ENCODE peak calls at places on chromosomes 2 and 18, in ten cellular contexts. F is breast epithelium, M is prostate gland, P is sigmoid colon, C is suprapubic skin, K is stomach, W is HCT116, G is HL-60, Z is SK-N-SH, D is GM23338. V is an unnamed sample.

GRCh38 chr2:224650815-224651439 is 65.2 kb downstream of the CCDC195 start:
- DNase-seq in C (no peak), Z (peak; percentile 72), G (peak; percentile 29), P (no peak), D (peak; percentile 91), K (no peak), F (no peak), M (peak; percentile 28), W (peak; percentile 53), V (no peak)

GRCh38 chr18:11587846-11588245 is 21.6 kb upstream of the SLC35G4 start:
- DNase-seq in C (no peak), M (no peak), P (no peak), K (no peak), Z (no peak), G (no peak), D (no peak), F (no peak), W (no peak), V (no peak)

GRCh38 chr2:67997528-67998267 is 65.1 kb downstream of the C1D start:
- DNase-seq in G (no peak), F (no peak), D (no peak), M (no peak), Z (no peak), K (no peak), W (no peak), C (no peak), P (no peak), V (no peak)

GRCh38 chr18:62325806-62326645 is 916 bp downstream of the TNFRSF11A start:
- DNase-seq in G (peak; percentile 34), M (peak; percentile 9), C (no peak), D (peak; percentile 59), Z (peak; percentile 69), W (no peak), K (no peak), F (no peak), P (no peak), V (peak; percentile 34)

GRCh38 chr2:3642521-3643215 is 15.3 kb upstream of the ALLC start:
- DNase-seq in G (no peak), P (peak; percentile 39), D (no peak), Z (no peak), W (no peak), M (no peak), F (peak; percentile 43), C (no peak), K (peak; percentile 13), V (no peak)

GRCh38 chr2:96839288-96839874 is 4.4 kb downstream of the ANKRD23 start:
- DNase-seq in P (no peak), Z (no peak), G (peak; percentile 89), D (peak; percentile 80), K (peak; percentile 82), C (no peak), F (no peak), W (no peak), M (no peak), V (peak; percentile 85)

GRCh38 chr2:54632733-54633692 is 90.4 kb upstream of the EML6 start:
- DNase-seq in G (no peak), Z (no peak), D (no peak), F (no peak), M (no peak), C (no peak), P (no peak), W (no peak), K (no peak), V (no peak)

GRCh38 chr2:234949762-234950434 is 1.9 kb upstream of the SH3BP4 start:
- DNase-seq in M (no peak), G (no peak), C (no peak), D (no peak), Z (no peak), F (no peak), K (no peak), P (no peak), W (no peak), V (no peak)

GRCh38 chr18:23627325-23627724 is 35.4 kb downstream of the ANKRD29 start:
- DNase-seq in Z (no peak), C (no peak), G (no peak), M (peak; percentile 17), P (no peak), W (peak; percentile 64), K (no peak), F (no peak), D (no peak), V (peak; percentile 18)

GRCh38 chr2:226772389-226773179 is 27.0 kb downstream of the IRS1 start:
- DNase-seq in Z (no peak), M (no peak), W (no peak), F (no peak), C (no peak), D (no peak), K (no peak), P (no peak), G (peak; percentile 50), V (no peak)

GRCh38 chr18:77366725-77367641 is 117.3 kb downstream of the GALR1 start:
- DNase-seq in C (no peak), F (no peak), M (peak; percentile 42), W (no peak), G (no peak), Z (peak; percentile 39), K (no peak), D (peak; percentile 6), P (no peak), V (peak; percentile 36)

GRCh38 chr2:71849111-71849510 is 298.6 kb downstream of the CYP26B1 start:
- DNase-seq in K (no peak), M (no peak), D (no peak), F (no peak), C (no peak), Z (no peak), W (no peak), G (no peak), P (no peak), V (no peak)

GRCh38 chr2:43399515-43400245 is 173.3 kb upstream of the ZFP36L2 start:
- DNase-seq in P (peak; percentile 71), K (no peak), Z (peak; percentile 16), M (no peak), D (no peak), F (no peak), C (no peak), W (no peak), G (no peak), V (no peak)

GRCh38 chr2:159093496-159093895 is 125.1 kb downstream of the TANC1 start:
- DNase-seq in D (no peak), G (no peak), K (no peak), F (no peak), M (peak; percentile 76), W (no peak), Z (no peak), P (no peak), C (no peak), V (peak; percentile 29)

GRCh38 chr2:13002536-13002935 is 285.8 kb downstream of the TRIB2 start:
- DNase-seq in M (no peak), G (no peak), Z (no peak), F (no peak), P (no peak), K (no peak), D (no peak), W (no peak), C (no peak), V (no peak)

GRCh38 chr18:24726727-24727539 is 266.5 kb downstream of the HRH4 start:
- DNase-seq in W (peak; percentile 69), G (peak; percentile 68), M (peak; percentile 51), F (peak; percentile 62), C (peak; percentile 70), P (peak; percentile 75), D (peak; percentile 87), K (peak; percentile 53), Z (peak; percentile 61), V (peak; percentile 78)

GRCh38 chr18:41311571-41312240 is 643.3 kb upstream of the PIK3C3 start:
- DNase-seq in D (peak; percentile 69), Z (no peak), C (no peak), W (no peak), M (no peak), P (no peak), K (no peak), F (no peak), G (no peak), V (no peak)

GRCh38 chr2:173652311-173652710 is 297.6 kb downstream of the CDCA7 start:
- DNase-seq in Z (no peak), P (no peak), K (no peak), W (peak; percentile 85), F (no peak), D (no peak), G (no peak), C (no peak), M (no peak), V (no peak)
- H3K27ac ChIP-seq in Z (no peak overlapping the region), P (peak overlapping the region; percentile 65), K (peak overlapping the region; percentile 40), W (peak overlapping the region; percentile 61), F (no peak overlapping the region), D (no peak overlapping the region), G (no peak overlapping the region), C (peak overlapping the region; percentile 45), M (no peak overlapping the region), V (peak overlapping the region; percentile 44)

GRCh38 chr2:191803007-191803406 is 43.9 kb downstream of the CAVIN2 start:
- DNase-seq in W (no peak), G (no peak), Z (no peak), P (no peak), D (no peak), F (no peak), C (no peak), K (no peak), M (no peak), V (no peak)
- TF ChIP-seq POLR2AphosphoS5 in W (no peak), G (no peak), Z (no peak), P (no peak), D (no peak), F (no peak), C (no peak), K (no peak), M (no peak), V (no peak)

GRCh38 chr2:239714116-239714515 is 311.0 kb downstream of the NDUFA10 start:
- DNase-seq in C (no peak), P (peak; percentile 37), G (no peak), M (no peak), Z (no peak), D (no peak), W (no peak), F (peak; percentile 3), K (peak; percentile 17), V (no peak)
- H3K27ac ChIP-seq in C (no peak overlapping the region), P (no peak overlapping the region), G (no peak overlapping the region), M (no peak overlapping the region), Z (no peak overlapping the region), D (no peak overlapping the region), W (no peak overlapping the region), F (no peak overlapping the region), K (no peak overlapping the region), V (no peak overlapping the region)

GRCh38 chr18:80166725-80167124 is 57.7 kb downstream of the ADNP2 start:
- DNase-seq in G (no peak), M (no peak), F (no peak), P (no peak), C (no peak), W (no peak), K (no peak), Z (no peak), D (no peak), V (peak; percentile 2)

GRCh38 chr18:80167947-80168745 is 59.1 kb downstream of the ADNP2 start:
- DNase-seq in C (no peak), W (no peak), F (no peak), D (no peak), P (no peak), K (peak; percentile 24), Z (no peak), M (no peak), G (no peak), V (peak; percentile 8)

GRCh38 chr18:80166240-80166639 is 57.2 kb downstream of the ADNP2 start:
- DNase-seq in Z (no peak), D (no peak), C (no peak), W (no peak), K (peak; percentile 15), G (no peak), F (no peak), P (no peak), M (no peak), V (no peak)

GRCh38 chr18:80168982-80169381 is 59.9 kb downstream of the ADNP2 start:
- DNase-seq in K (peak; percentile 13), F (no peak), C (no peak), P (no peak), W (no peak), M (no peak), Z (no peak), D (no peak), G (no peak), V (peak; percentile 5)

GRCh38 chr18:80167331-80167730 is 58.3 kb downstream of the ADNP2 start:
- DNase-seq in K (no peak), D (no peak), P (no peak), W (no peak), Z (no peak), G (no peak), F (no peak), C (no peak), M (no peak), V (peak; percentile 4)
- TF ChIP-seq POLR2AphosphoS5 in K (no peak), D (no peak), P (no peak), W (no peak), Z (no peak), G (no peak), F (no peak), C (no peak), M (no peak), V (no peak)